ENCODE peak calls at places on chromosomes 16 and 17, in seven cellular contexts. L is activated T-cell treated with anti-CD3 and anti-CD28 coated beads for 48 hours; Q is mesenchymal stem cell; A is Calu3; O is hypothalamus; Y is AG08396; I is central memory CD8-positive, alpha-beta T cell. V is an unnamed sample.
A peak's percentile ranks its signal among the peaks of the same experiment; 100 is the strongest.

GRCh38 chr16:66653581-66654350 is 42.8 kb downstream of the CMTM4 start:
- DNase-seq in I (no peak), A (no peak), Y (no peak), O (no peak), Q (peak; percentile 23), L (no peak), V (no peak)

GRCh38 chr17:59899099-59899498 is 6.2 kb downstream of the RPS6KB1 start:
- DNase-seq in A (no peak), I (no peak), L (no peak), Q (no peak), O (no peak), Y (no peak), V (no peak)

GRCh38 chr16:66159987-66160386 is 206.5 kb upstream of the CDH5 start:
- DNase-seq in I (no peak), A (no peak), Y (no peak), L (no peak), Q (peak; percentile 24), O (no peak), V (no peak)

GRCh38 chr17:539048-539447 is 175.6 kb downstream of the VPS53 start:
- DNase-seq in Q (no peak), A (no peak), Y (no peak), I (no peak), L (no peak), O (no peak), V (no peak)

GRCh38 chr17:20967776-20968175 is 75.0 kb downstream of the USP22 start:
- DNase-seq in I (no peak), A (no peak), Y (no peak), Q (no peak), L (no peak), O (no peak), V (no peak)

GRCh38 chr17:48840441-48840840 is 9.6 kb downstream of the CALCOCO2 start:
- DNase-seq in I (no peak), L (no peak), Q (no peak), Y (no peak), A (no peak), O (no peak), V (no peak)

GRCh38 chr17:18129041-18129502 is 20.5 kb downstream of the MYO15A start:
- DNase-seq in O (no peak), Q (peak; percentile 58), Y (peak; percentile 71), L (no peak), A (peak; percentile 34), I (no peak), V (no peak)

GRCh38 chr16:11407047-11407982 is 62.1 kb downstream of the RMI2 start:
- DNase-seq in A (peak; percentile 85), Q (peak; percentile 84), Y (peak; percentile 85), I (peak; percentile 64), O (no peak), L (peak; percentile 51), V (peak; percentile 79)

GRCh38 chr17:44786551-44787081 is 27.8 kb downstream of the ADAM11 start:
- DNase-seq in Q (no peak), L (no peak), I (no peak), Y (no peak), A (no peak), O (no peak), V (no peak)

GRCh38 chr16:55240933-55241332 is 83.1 kb upstream of the IRX6 start:
- DNase-seq in Q (no peak), Y (no peak), L (no peak), A (no peak), O (no peak), I (no peak), V (no peak)

GRCh38 chr16:72404299-72404698 is 232.3 kb upstream of the PMFBP1 start:
- DNase-seq in I (no peak), A (no peak), O (no peak), Y (no peak), Q (no peak), L (no peak), V (no peak)

GRCh38 chr17:78724544-78724943 is 57.5 kb downstream of the CYTH1 start:
- DNase-seq in L (no peak), Q (no peak), Y (peak; percentile 36), A (no peak), O (no peak), I (no peak), V (no peak)

GRCh38 chr16:88965826-88966480 is 11.1 kb downstream of the CBFA2T3 start:
- DNase-seq in I (no peak), Y (no peak), O (no peak), L (no peak), Q (no peak), A (no peak), V (no peak)

GRCh38 chr17:292016-292415 is 60.6 kb downstream of the RPH3AL start:
- DNase-seq in L (no peak), O (no peak), Y (no peak), Q (no peak), A (no peak), I (no peak), V (no peak)